ENCODE peak calls at places on chromosomes 11 and 22, in five cellular contexts. Y, A, B, O and C are unnamed samples.

GRCh38 chr11:113176971-113177370 is 137.4 kb upstream of the TTC12 start:
- DNase-seq in O (no peak), B (no peak), A (no peak), Y (no peak), C (peak; percentile 77)

GRCh38 chr22:24330636-24331035 is 60.0 kb downstream of the SPECC1L start:
- DNase-seq in O (no peak), Y (no peak), B (no peak), A (no peak), C (peak; percentile 45)

GRCh38 chr11:72039108-72039850 is 40.6 kb downstream of the IL18BP start:
- DNase-seq in A (peak; percentile 65), B (no peak), O (no peak), Y (no peak), C (peak; percentile 65)

GRCh38 chr22:29143848-29144785 is 61.6 kb upstream of the EMID1 start:
- DNase-seq in A (peak; percentile 50), B (no peak), Y (no peak), O (no peak), C (no peak)

GRCh38 chr11:26715133-26715532 is 6.7 kb downstream of the SLC5A12 start:
- DNase-seq in A (no peak), B (no peak), Y (no peak), O (no peak), C (no peak)

GRCh38 chr22:26553056-26553752 is 36.7 kb downstream of the TPST2 start:
- DNase-seq in O (no peak), B (no peak), A (no peak), Y (no peak), C (peak; percentile 85)

GRCh38 chr22:20526628-20527355 is 19.4 kb downstream of the MED15 start:
- DNase-seq in B (no peak), O (no peak), A (no peak), Y (no peak), C (peak; percentile 72)

GRCh38 chr22:23325183-23325582 is 144.9 kb downstream of the BCR start:
- DNase-seq in B (no peak), A (no peak), Y (no peak), O (no peak), C (no peak)

GRCh38 chr11:76798202-76798581 is 15.0 kb downstream of the TSKU start:
- DNase-seq in O (no peak), Y (no peak), A (no peak), B (peak; percentile 61), C (no peak)

GRCh38 chr22:35589071-35589735 is 27.9 kb downstream of the MB start:
- DNase-seq in Y (no peak), B (no peak), O (no peak), A (no peak), C (peak; percentile 83)

GRCh38 chr11:11983427-11983826 is 25.0 kb downstream of the DKK3 start:
- DNase-seq in A (no peak), Y (no peak), O (no peak), B (peak; percentile 31), C (no peak)

GRCh38 chr22:16819249-16819648 is 6.0 kb downstream of the XKR3 start:
- DNase-seq in B (no peak), A (no peak), O (no peak), Y (no peak), C (peak; percentile 17)

GRCh38 chr11:6583584-6583983 is 19.8 kb downstream of the RRP8 start:
- DNase-seq in Y (no peak), A (no peak), O (no peak), B (no peak), C (no peak)

GRCh38 chr11:71240865-71241691 is 11.3 kb downstream of the SHANK2 start:
- DNase-seq in A (no peak), B (peak; percentile 85), Y (no peak), O (no peak), C (peak; percentile 77)

DNA sequence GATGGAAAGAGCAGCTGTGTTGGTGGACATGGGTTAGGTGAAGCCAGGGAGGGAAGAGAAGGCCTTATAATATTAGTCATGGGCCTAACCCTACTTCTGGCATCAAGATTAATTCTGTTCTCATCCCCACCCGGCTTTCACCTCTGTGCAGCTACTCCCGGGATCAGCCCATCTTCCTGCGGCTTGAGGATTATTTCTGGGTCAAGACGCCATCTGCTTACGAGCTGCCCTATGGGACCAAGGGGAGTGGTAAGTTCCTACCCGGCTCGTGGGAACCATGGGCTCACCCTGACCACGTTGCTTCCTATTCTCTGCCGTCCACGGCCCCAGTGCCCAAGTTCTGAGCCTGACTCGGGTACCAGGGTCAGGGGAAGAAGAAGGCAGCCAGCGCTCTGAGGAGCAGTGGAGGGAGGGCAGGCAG is 51.6 kb downstream of the ST3GAL4 start:
- DNase-seq in B (no peak), A (no peak), Y (no peak), O (no peak), C (no peak)
- TF ChIP-seq CTCF in B (no peak), A (no peak), Y (no peak), O (no peak), C (no peak)

GRCh38 chr11:9208726-9209501 is 56.2 kb downstream of the DENND5A start:
- DNase-seq in O (no peak), Y (no peak), B (no peak), A (peak; percentile 26), C (no peak)
- H3K4me3 ChIP-seq in O (no peak overlapping the region), Y (no peak overlapping the region), B (no peak overlapping the region), A (no peak overlapping the region), C (no peak overlapping the region)

GRCh38 chr11:23112987-23113886 is 253.0 kb upstream of the CCDC179 start:
- DNase-seq in A (peak; percentile 60), B (peak; percentile 75), Y (no peak), O (no peak), C (peak; percentile 44)
- TF ChIP-seq CTCF in A (peak; percentile 61), B (peak; percentile 52), Y (peak; percentile 16), O (no peak), C (peak; percentile 42)

DNA sequence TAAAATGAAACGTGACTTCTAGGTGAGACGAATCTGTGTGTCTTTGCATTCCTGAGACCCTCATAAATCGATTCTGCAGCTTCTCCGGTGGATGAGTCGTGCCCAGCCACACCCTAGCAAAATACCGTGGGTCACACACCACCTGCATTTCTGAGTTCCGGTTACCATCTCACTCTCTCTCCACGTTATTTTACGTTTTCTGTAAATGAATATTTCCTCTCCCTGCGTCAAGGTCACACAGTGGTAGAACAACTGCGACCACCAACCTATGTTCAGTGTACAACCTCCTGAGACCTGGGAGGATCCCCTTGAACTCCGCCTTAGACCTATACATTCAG is 1.1 kb downstream of the YWHAH start:
- DNase-seq in B (no peak), O (no peak), Y (no peak), A (no peak), C (no peak)
- H3K4me3 ChIP-seq in B (peak overlapping the region; percentile 78), O (peak overlapping the region; percentile 64), Y (peak overlapping the region; percentile 97), A (peak overlapping the region; percentile 95), C (peak overlapping the region; percentile 89)

GRCh38 chr11:34655335-34656008 is 34.6 kb downstream of the EHF start:
- DNase-seq in O (no peak), A (no peak), Y (no peak), B (no peak), C (peak; percentile 86)

GRCh38 chr11:34654491-34655334 is 33.8 kb downstream of the EHF start:
- DNase-seq in O (no peak), B (peak; percentile 95), A (no peak), Y (no peak), C (peak; percentile 62)

GRCh38 chr11:34656062-34656720 is 35.3 kb downstream of the EHF start:
- DNase-seq in O (no peak), B (no peak), Y (no peak), A (no peak), C (peak; percentile 25)

GRCh38 chr11:34659096-34659733 is 38.3 kb downstream of the EHF start:
- DNase-seq in Y (no peak), B (no peak), O (no peak), A (no peak), C (no peak)

GRCh38 chr11:34658071-34659015 is 37.5 kb downstream of the EHF start:
- DNase-seq in A (no peak), Y (no peak), O (no peak), B (no peak), C (no peak)
- TF ChIP-seq CTCF in A (no peak), Y (no peak), O (no peak), B (no peak), C (no peak)

GRCh38 chr11:123219066-123219697 is 24.1 kb upstream of the CLMP start:
- DNase-seq in A (no peak), Y (no peak), B (no peak), O (no peak), C (peak; percentile 47)
- H3K4me3 ChIP-seq in A (no peak overlapping the region), Y (no peak overlapping the region), B (no peak overlapping the region), O (no peak overlapping the region), C (no peak overlapping the region)

GRCh38 chr11:897226-898159 is 13.1 kb downstream of the CHID1 start:
- DNase-seq in O (no peak), B (no peak), Y (no peak), A (no peak), C (no peak)

GRCh38 chr11:900545-900944 is 10.1 kb downstream of the CHID1 start:
- DNase-seq in A (no peak), O (no peak), B (no peak), Y (no peak), C (no peak)

GRCh38 chr11:898160-898517 is 12.5 kb downstream of the CHID1 start:
- DNase-seq in B (no peak), Y (no peak), A (peak; percentile 39), O (no peak), C (peak; percentile 21)

GRCh38 chr11:899724-900123 is 10.9 kb downstream of the CHID1 start:
- DNase-seq in Y (no peak), B (no peak), A (no peak), O (no peak), C (no peak)

DNA sequence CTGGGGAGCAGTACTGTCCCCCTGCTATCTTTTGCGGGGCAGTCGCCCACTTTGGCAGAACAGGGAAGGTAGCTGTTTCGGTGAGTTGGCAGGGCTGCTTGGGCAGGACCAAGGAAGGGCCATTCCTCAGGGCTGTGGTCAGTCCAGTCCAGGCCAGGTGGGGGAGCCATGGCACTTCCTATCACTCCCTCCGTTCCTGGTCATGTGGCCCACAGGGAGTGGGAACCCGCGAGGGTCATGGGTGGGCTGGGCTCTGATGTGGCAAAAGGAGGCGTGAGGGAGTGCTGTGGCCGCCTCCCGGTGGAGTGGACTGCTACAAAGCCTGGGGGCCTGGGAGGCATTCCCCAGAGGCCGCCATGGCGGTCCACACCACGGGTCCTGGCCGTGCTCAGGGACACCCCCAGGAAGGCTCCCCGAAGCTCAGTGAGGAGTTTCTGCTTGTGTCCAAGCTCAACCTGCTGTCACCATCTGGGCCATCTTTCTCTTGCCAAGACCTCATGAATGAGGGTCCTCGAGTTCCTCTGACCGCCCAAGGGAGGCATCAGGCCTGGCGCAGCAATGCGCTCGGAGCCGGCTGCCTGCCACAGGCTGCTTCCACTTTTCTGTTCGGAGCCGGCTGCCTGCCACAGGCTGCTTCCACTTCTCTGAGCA is 11.9 kb downstream of the CHID1 start:
- DNase-seq in Y (no peak), O (no peak), A (peak; percentile 41), B (no peak), C (peak; percentile 27)
- TF ChIP-seq CTCF in Y (no peak), O (no peak), A (peak; percentile 8), B (peak; percentile 14), C (peak; percentile 36)

DNA sequence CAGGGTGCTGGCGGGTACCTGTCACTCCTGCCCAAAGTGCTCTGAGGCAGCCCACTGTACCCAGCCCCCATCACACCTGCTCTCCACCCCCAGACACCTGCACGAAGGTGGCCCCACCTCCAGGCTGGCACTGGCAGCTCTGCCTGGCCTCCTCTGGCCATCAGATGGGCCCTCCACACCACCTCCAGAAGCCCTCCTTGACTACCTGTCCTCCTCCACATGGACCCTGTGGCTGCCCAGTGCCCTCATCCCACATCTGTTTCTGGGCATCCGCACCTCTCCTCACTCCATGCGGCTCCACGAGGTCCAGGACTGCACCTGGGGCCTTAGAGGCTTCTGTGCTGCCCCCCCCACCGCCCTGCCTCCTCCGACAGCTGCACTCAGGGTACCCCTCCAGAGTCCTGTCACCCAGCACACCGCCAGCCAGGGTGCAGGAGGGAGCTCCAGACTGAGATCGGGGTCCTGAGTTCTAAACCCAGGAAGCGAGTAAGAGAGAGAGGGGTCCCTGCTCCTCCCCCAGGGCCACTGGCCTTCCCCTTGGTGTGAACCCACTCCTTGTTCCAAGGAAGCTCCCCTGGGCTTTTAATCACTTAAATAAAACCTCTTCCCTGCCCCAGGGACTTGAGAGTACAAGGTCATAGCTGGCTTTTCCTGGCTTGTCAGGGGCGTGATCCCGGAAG is 1.7 kb downstream of the CTSD start:
- DNase-seq in A (no peak), O (no peak), B (no peak), Y (no peak), C (no peak)
- H3K4me3 ChIP-seq in A (no peak overlapping the region), O (peak overlapping the region; percentile 85), B (peak overlapping the region; percentile 79), Y (peak overlapping the region; percentile 100), C (peak overlapping the region; percentile 85)